ENCODE peak calls at places on chromosome 14, in five cellular contexts. P is stimulated activated CD4-positive, alpha-beta T cell treated with anti-CD3 and anti-CD28 coated beads, Interleukin-2, amount 100 ng/mL, for 48 hours; W is smooth muscle cell of the brain vasculature; S is fibroblast of mammary gland; U is transverse colon. H is an unnamed sample.

GRCh38 chr14:68511727-68512047 is 281.2 kb downstream of the ZFP36L1 start:
- DNase-seq in P (no peak), W (no peak), S (no peak), U (no peak), H (no peak)

GRCh38 chr14:101400815-101401214 is 160.5 kb upstream of the DIO3 start:
- DNase-seq in P (no peak), W (no peak), S (peak), U (no peak), H (no peak)

GRCh38 chr14:41830679-41831078 is 224.0 kb downstream of the LRFN5 start:
- DNase-seq in P (no peak), W (no peak), S (peak), U (no peak), H (no peak)

GRCh38 chr14:21039585-21040369 is 2.4 kb upstream of the RNASE7 start:
- DNase-seq in P (no peak), W (no peak), S (peak), U (peak), H (no peak)

GRCh38 chr14:23559010-23559920 is 3.2 kb downstream of the THTPA start:
- DNase-seq in P (peak), W (no peak), S (peak), U (peak), H (peak)

GRCh38 chr14:76772300-76773187 is 11.3 kb downstream of the VASH1 start:
- DNase-seq in P (no peak), W (no peak), S (peak), U (peak), H (peak)

GRCh38 chr14:35332517-35333346 is 40.5 kb downstream of the PSMA6 start:
- DNase-seq in P (peak), W (no peak), S (peak), U (peak), H (no peak)

GRCh38 chr14:21647380-21647779 is 6.3 kb upstream of the OR4E2 start:
- DNase-seq in P (no peak), W (no peak), S (peak), U (no peak), H (no peak)

GRCh38 chr14:20413785-20414117 is 450 bp upstream of the TEP1 start:
- DNase-seq in P (no peak), W (no peak), S (no peak), U (peak), H (no peak)

GRCh38 chr14:33184587-33184986 is 245.9 kb downstream of the NPAS3 start:
- DNase-seq in P (no peak), W (no peak), S (peak), U (no peak), H (no peak)

GRCh38 chr14:91338369-91338768 is 79.3 kb downstream of the CCDC88C start:
- DNase-seq in P (no peak), W (no peak), S (no peak), U (no peak), H (no peak)

H was measured in left ventricle myocardium inferior.